ENCODE peak calls at places on chromosome 20, in eight cellular contexts. V, J, D, W, O, G, I and C are unnamed samples.

GRCh38 chr20:45944151-45944964 is 9.9 kb downstream of the PCIF1 start:
- DNase-seq in V (no peak), J (peak), D (no peak), W (no peak), O (no peak), G (no peak), I (no peak), C (peak)

GRCh38 chr20:23100021-23100753 is 14.1 kb upstream of the CD93 start:
- DNase-seq in V (no peak), J (no peak), D (no peak), W (no peak), O (no peak), G (no peak), I (no peak), C (no peak)

GRCh38 chr20:38387953-38388352 is 41.7 kb downstream of the LBP start:
- DNase-seq in V (no peak), J (no peak), D (no peak), W (no peak), O (no peak), G (no peak), I (no peak), C (no peak)

GRCh38 chr20:58719258-58719657 is 26.7 kb downstream of the NPEPL1 start:
- DNase-seq in V (no peak), J (no peak), D (no peak), W (no peak), O (no peak), G (no peak), I (no peak), C (no peak)

GRCh38 chr20:50848341-50848808 is 53.5 kb downstream of the BCAS4 start:
- DNase-seq in V (no peak), J (no peak), D (no peak), W (no peak), O (no peak), G (no peak), I (no peak), C (no peak)

GRCh38 chr20:17882065-17882833 is 86.3 kb downstream of the SNX5 start:
- DNase-seq in V (no peak), J (no peak), D (no peak), W (peak), O (no peak), G (no peak), I (no peak), C (no peak)

GRCh38 chr20:50475879-50476292 is 34.3 kb upstream of the PTPN1 start:
- DNase-seq in V (no peak), J (peak), D (no peak), W (peak), O (no peak), G (no peak), I (peak), C (peak)

GRCh38 chr20:41617059-41617921 is 887 bp downstream of the CHD6 start:
- DNase-seq in V (no peak), J (peak), D (peak), W (peak), O (no peak), G (no peak), I (peak), C (peak)

GRCh38 chr20:43926691-43927090 is 12.0 kb downstream of the TOX2 start:
- DNase-seq in V (no peak), J (no peak), D (no peak), W (no peak), O (no peak), G (no peak), I (no peak), C (no peak)

GRCh38 chr20:2619961-2620595 is 32.4 kb upstream of the NOP56 start:
- DNase-seq in V (peak), J (no peak), D (no peak), W (peak), O (no peak), G (no peak), I (peak), C (peak)
- TF ChIP-seq RAD21 in V (no peak), J (no peak), D (no peak), W (no peak), O (no peak), G (no peak), I (no peak), C (no peak)

DNA sequence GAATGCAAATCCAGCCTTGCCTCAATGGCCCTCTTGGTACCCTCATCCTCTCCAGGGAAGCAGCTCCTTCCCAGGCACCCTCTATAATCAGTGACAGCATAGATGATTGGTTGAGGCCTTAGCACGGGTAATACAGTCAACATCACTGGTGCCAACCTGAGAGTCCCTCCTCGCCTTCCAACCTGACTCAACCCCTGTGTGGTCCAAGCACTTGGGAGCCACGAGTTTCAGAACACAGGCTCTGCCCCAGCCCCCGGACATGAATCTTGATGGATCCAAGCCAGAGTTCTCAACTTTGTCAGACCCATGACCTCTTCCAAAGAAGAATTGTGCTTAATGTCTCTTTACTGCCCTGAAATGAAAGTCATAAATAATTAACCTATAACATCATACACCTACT is 213.9 kb downstream of the PREX1 start:
- DNase-seq in V (no peak), J (no peak), D (no peak), W (no peak), O (no peak), G (no peak), I (no peak), C (no peak)
- TF ChIP-seq RAD21 in V (no peak), J (no peak), D (no peak), W (no peak), O (no peak), G (no peak), I (no peak), C (no peak)

GRCh38 chr20:47865912-47866311 is 80.6 kb upstream of the SULF2 start:
- DNase-seq in V (no peak), J (no peak), D (peak), W (no peak), O (no peak), G (no peak), I (no peak), C (no peak)
- TF ChIP-seq RAD21 in V (no peak), J (no peak), D (no peak), W (no peak), O (no peak), G (no peak), I (no peak), C (no peak)

GRCh38 chr20:25402583-25402982 is 4.9 kb upstream of the GINS1 start:
- DNase-seq in V (no peak), J (peak), D (no peak), W (no peak), O (no peak), G (no peak), I (no peak), C (no peak)

GRCh38 chr20:25397827-25398226 is 7.2 kb upstream of the ABHD12 start:
- DNase-seq in V (no peak), J (no peak), D (no peak), W (no peak), O (no peak), G (no peak), I (peak), C (no peak)

GRCh38 chr20:25397081-25397480 is 6.4 kb upstream of the ABHD12 start:
- DNase-seq in V (no peak), J (no peak), D (no peak), W (no peak), O (no peak), G (no peak), I (no peak), C (no peak)

GRCh38 chr20:25398363-25399037 is 7.9 kb upstream of the ABHD12 start:
- DNase-seq in V (no peak), J (no peak), D (no peak), W (peak), O (no peak), G (no peak), I (no peak), C (no peak)

DNA sequence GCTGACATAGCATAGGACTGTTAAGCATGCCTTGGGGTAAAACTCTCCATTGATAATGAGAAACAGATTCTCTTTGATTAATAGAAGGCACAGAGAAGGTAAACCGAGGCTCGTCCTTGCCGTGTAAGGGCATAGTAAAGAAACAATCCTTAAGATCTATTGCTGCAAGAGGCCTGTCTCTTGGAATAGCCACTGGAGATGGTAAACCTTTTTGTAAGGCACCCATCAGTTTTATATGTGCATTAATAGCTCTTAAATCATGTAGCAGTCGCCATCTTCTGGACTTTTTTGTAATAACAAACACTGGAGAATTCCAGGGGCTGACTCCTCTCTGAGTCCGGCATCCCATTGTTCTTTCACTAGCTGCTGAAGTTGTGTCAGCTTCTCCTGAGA is 8.4 kb upstream of the ABHD12 start:
- DNase-seq in V (peak), J (peak), D (peak), W (peak), O (no peak), G (no peak), I (peak), C (peak)
- TF ChIP-seq RAD21 in V (peak), J (peak), D (peak), W (peak), O (peak), G (peak), I (peak), C (peak)

GRCh38 chr20:63527184-63527583 is 6.6 kb downstream of the PPDPF start:
- DNase-seq in V (no peak), J (no peak), D (no peak), W (no peak), O (no peak), G (no peak), I (no peak), C (no peak)
- TF ChIP-seq RAD21 in V (no peak), J (no peak), D (no peak), W (no peak), O (no peak), G (no peak), I (no peak), C (no peak)